ENCODE peak calls at places on chromosomes 5 and 9, in eight cellular contexts. One of them, this sample, is unnamed.

GRCh38 chr9:91282292-91282691 is 79.4 kb downstream of the AUH start:
- DNase-seq in sigmoid colon: no peak
- DNase-seq in LoVo: no peak
- DNase-seq in M059J: peak
- DNase-seq in iPS-NIHi11: no peak
- DNase-seq in NCI-H774: no peak
- DNase-seq in EL: peak
- DNase-seq in stimulated activated CD4-positive, alpha-beta T cell treated with anti-CD3 and anti-CD28 coated beads, Interleukin-2, amount 100 ng/mL, for 24 hours: no peak
- DNase-seq in this sample: no peak

GRCh38 chr5:34923694-34924461 is 5.5 kb upstream of the DNAJC21 start:
- DNase-seq in sigmoid colon: no peak
- DNase-seq in EL: peak
- DNase-seq in M059J: peak
- DNase-seq in iPS-NIHi11: peak
- DNase-seq in LoVo: peak
- DNase-seq in NCI-H774: no peak
- DNase-seq in stimulated activated CD4-positive, alpha-beta T cell treated with anti-CD3 and anti-CD28 coated beads, Interleukin-2, amount 100 ng/mL, for 24 hours: no peak
- DNase-seq in this sample: peak

GRCh38 chr9:93072383-93072795 is 13.9 kb downstream of the SUSD3 start:
- DNase-seq in iPS-NIHi11: no peak
- DNase-seq in M059J: peak
- DNase-seq in EL: peak
- DNase-seq in stimulated activated CD4-positive, alpha-beta T cell treated with anti-CD3 and anti-CD28 coated beads, Interleukin-2, amount 100 ng/mL, for 24 hours: no peak
- DNase-seq in NCI-H774: no peak
- DNase-seq in LoVo: no peak
- DNase-seq in sigmoid colon: peak
- DNase-seq in this sample: no peak

GRCh38 chr9:137878146-137878941 is 762 bp downstream of the CACNA1B start:
- DNase-seq in LoVo: no peak
- DNase-seq in NCI-H774: no peak
- DNase-seq in iPS-NIHi11: peak
- DNase-seq in EL: no peak
- DNase-seq in sigmoid colon: no peak
- DNase-seq in M059J: no peak
- DNase-seq in stimulated activated CD4-positive, alpha-beta T cell treated with anti-CD3 and anti-CD28 coated beads, Interleukin-2, amount 100 ng/mL, for 24 hours: peak
- DNase-seq in this sample: peak

GRCh38 chr5:141878186-141878770 is at the start of gene PCDH1:
- DNase-seq in sigmoid colon: no peak
- DNase-seq in iPS-NIHi11: peak
- DNase-seq in NCI-H774: no peak
- DNase-seq in LoVo: peak
- DNase-seq in stimulated activated CD4-positive, alpha-beta T cell treated with anti-CD3 and anti-CD28 coated beads, Interleukin-2, amount 100 ng/mL, for 24 hours: peak
- DNase-seq in M059J: peak
- DNase-seq in EL: peak
- DNase-seq in this sample: no peak

GRCh38 chr5:6439588-6440550 is 8.8 kb upstream of the UBE2QL1 start:
- DNase-seq in iPS-NIHi11: no peak
- DNase-seq in EL: peak
- DNase-seq in sigmoid colon: no peak
- DNase-seq in LoVo: peak
- DNase-seq in M059J: peak
- DNase-seq in NCI-H774: no peak
- DNase-seq in stimulated activated CD4-positive, alpha-beta T cell treated with anti-CD3 and anti-CD28 coated beads, Interleukin-2, amount 100 ng/mL, for 24 hours: no peak
- DNase-seq in this sample: no peak

GRCh38 chr5:83095973-83096539 is 18.7 kb downstream of the XRCC4 start:
- DNase-seq in EL: peak
- DNase-seq in stimulated activated CD4-positive, alpha-beta T cell treated with anti-CD3 and anti-CD28 coated beads, Interleukin-2, amount 100 ng/mL, for 24 hours: no peak
- DNase-seq in iPS-NIHi11: peak
- DNase-seq in LoVo: peak
- DNase-seq in NCI-H774: no peak
- DNase-seq in sigmoid colon: no peak
- DNase-seq in M059J: peak
- DNase-seq in this sample: no peak

GRCh38 chr5:180400416-180400815 is 47.3 kb upstream of the GFPT2 start:
- DNase-seq in NCI-H774: no peak
- DNase-seq in LoVo: no peak
- DNase-seq in M059J: no peak
- DNase-seq in sigmoid colon: no peak
- DNase-seq in EL: no peak
- DNase-seq in stimulated activated CD4-positive, alpha-beta T cell treated with anti-CD3 and anti-CD28 coated beads, Interleukin-2, amount 100 ng/mL, for 24 hours: no peak
- DNase-seq in iPS-NIHi11: no peak
- DNase-seq in this sample: no peak

GRCh38 chr5:74483001-74483400 is 157.5 kb downstream of the ENC1 start:
- DNase-seq in stimulated activated CD4-positive, alpha-beta T cell treated with anti-CD3 and anti-CD28 coated beads, Interleukin-2, amount 100 ng/mL, for 24 hours: no peak
- DNase-seq in NCI-H774: no peak
- DNase-seq in LoVo: no peak
- DNase-seq in M059J: no peak
- DNase-seq in sigmoid colon: no peak
- DNase-seq in iPS-NIHi11: peak
- DNase-seq in EL: no peak
- DNase-seq in this sample: no peak